ENCODE peak calls at places on chromosomes 5 and 9, in five cellular contexts. Y is IMR-90, W is heart left ventricle, X is uterus, R is stomach. T is an unnamed sample.

GRCh38 chr9:4422495-4422894 is 67.8 kb upstream of the SLC1A1 start:
- DNase-seq in X (no peak), Y (no peak), W (no peak), R (peak; percentile 43), T (no peak)

GRCh38 chr5:111670826-111671492 is 86.0 kb downstream of the NREP start:
- DNase-seq in X (no peak), W (no peak), R (no peak), Y (peak; percentile 30), T (no peak)

GRCh38 chr9:127452481-127453092 is 1.3 kb downstream of the LRSAM1 start:
- DNase-seq in W (peak; percentile 80), Y (peak; percentile 17), R (peak; percentile 91), X (peak; percentile 53), T (no peak)

GRCh38 chr5:95617057-95617456 is 2.8 kb upstream of the GPR150 start:
- DNase-seq in R (no peak), W (no peak), X (no peak), Y (peak; percentile 59), T (no peak)

GRCh38 chr9:120926397-120926928 is at the start of gene TRAF1:
- DNase-seq in X (no peak), Y (peak; percentile 45), W (no peak), R (no peak), T (no peak)

GRCh38 chr5:82165740-82166530 is 112.2 kb downstream of the RPS23 start:
- DNase-seq in R (peak; percentile 65), W (no peak), Y (peak; percentile 95), X (peak; percentile 89), T (peak; percentile 31)

GRCh38 chr5:88727705-88728313 is 155.2 kb downstream of the MEF2C start:
- DNase-seq in X (no peak), Y (peak; percentile 24), W (no peak), R (no peak), T (no peak)

GRCh38 chr9:73806876-73807275 is 655.2 kb downstream of the ANXA1 start:
- DNase-seq in X (no peak), R (no peak), Y (no peak), W (no peak), T (no peak)

GRCh38 chr9:87554976-87555375 is 57.3 kb downstream of the DAPK1 start:
- DNase-seq in R (no peak), Y (no peak), W (no peak), X (no peak), T (no peak)

GRCh38 chr5:132274050-132274869 is 16.8 kb downstream of the PDLIM4 start:
- DNase-seq in Y (no peak), R (peak; percentile 14), W (no peak), X (no peak), T (no peak)

GRCh38 chr5:38208782-38209378 is 49.5 kb upstream of the EGFLAM start:
- DNase-seq in Y (peak; percentile 31), X (no peak), R (no peak), W (no peak), T (no peak)

GRCh38 chr5:114473541-114473940 is 111.7 kb downstream of the KCNN2 start:
- DNase-seq in X (no peak), W (no peak), R (peak; percentile 80), Y (peak; percentile 8), T (no peak)

GRCh38 chr9:114177423-114178064 is 22.2 kb downstream of the COL27A1 start:
- DNase-seq in X (no peak), W (no peak), Y (peak; percentile 76), R (no peak), T (no peak)

GRCh38 chr5:14444988-14445387 is 136.6 kb upstream of the OTULINL start:
- DNase-seq in Y (peak; percentile 66), X (no peak), W (no peak), R (no peak), T (no peak)

GRCh38 chr9:116168231-116168630 is 14.6 kb downstream of the PAPPA start:
- DNase-seq in X (no peak), Y (no peak), W (no peak), R (no peak), T (no peak)
- TF ChIP-seq POLR2A in X (no peak), Y (no peak), W (no peak), R (no peak), T (no peak)

GRCh38 chr9:96508227-96508940 is 58.4 kb downstream of the HABP4 start:
- DNase-seq in W (no peak), Y (no peak), X (no peak), R (no peak), T (no peak)

GRCh38 chr9:96512240-96512639 is 62.3 kb downstream of the HABP4 start:
- DNase-seq in R (no peak), W (no peak), X (no peak), Y (no peak), T (no peak)

GRCh38 chr9:96510258-96510657 is 60.3 kb downstream of the HABP4 start:
- DNase-seq in R (no peak), Y (no peak), X (no peak), W (no peak), T (no peak)

GRCh38 chr9:96509848-96510247 is 59.9 kb downstream of the HABP4 start:
- DNase-seq in W (no peak), Y (no peak), X (no peak), R (no peak), T (no peak)

GRCh38 chr9:96509026-96509425 is 59.1 kb downstream of the HABP4 start:
- DNase-seq in W (no peak), X (no peak), R (no peak), Y (no peak), T (no peak)
- H3K27ac ChIP-seq in W (peak overlapping the region; percentile 65), X (no peak overlapping the region), R (peak overlapping the region; percentile 20), Y (no peak overlapping the region), T (peak overlapping the region; percentile 18)

GRCh38 chr5:139641116-139642080 is 6.8 kb upstream of the CXXC5 start:
- DNase-seq in X (no peak), R (peak; percentile 16), W (no peak), Y (no peak), T (no peak)
- H3K4me1 ChIP-seq in X (peaks cover 6% of the 10 kb centered on the region), R (peaks cover 65% of the 10 kb centered on the region), W (peaks cover 26% of the 10 kb centered on the region), Y (peaks cover 17% of the 10 kb centered on the region), T (peaks cover 37% of the 10 kb centered on the region)

DNA sequence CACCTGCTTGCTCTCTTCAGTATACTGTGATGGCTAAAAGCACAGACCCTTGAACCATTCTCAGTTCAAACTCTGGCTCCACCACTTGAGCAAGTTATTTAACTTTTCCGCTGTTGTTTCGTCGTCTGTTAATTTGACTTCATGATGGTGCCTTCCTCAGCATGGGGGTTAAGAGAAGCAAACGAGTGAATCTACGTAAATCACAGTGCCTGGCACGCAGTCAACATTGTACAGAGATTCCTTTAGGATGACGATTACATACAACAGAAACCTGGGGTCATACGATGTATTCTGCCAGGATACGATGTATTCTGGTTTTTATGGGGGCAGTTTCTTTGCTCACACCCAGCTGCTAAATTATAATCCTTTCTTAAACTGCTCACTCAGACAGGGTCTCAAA is 515.6 kb downstream of the CCDC171 start:
- DNase-seq in W (no peak), Y (peak; percentile 95), X (no peak), R (no peak), T (no peak)
- TF ChIP-seq POLR2A in W (no peak), Y (no peak), X (no peak), R (no peak), T (no peak)

T was measured in esophagus squamous epithelium.